ENCODE peak calls at places on chromosomes 1 and 21, in five cellular contexts. T is ovary, V is A549, W is foreskin keratinocyte, S is IMR-90. H is an unnamed sample.

GRCh38 chr1:232226197-232226681 is 403.7 kb downstream of the SIPA1L2 start:
- DNase-seq in T (no peak), V (no peak), W (peak), S (peak), H (peak)

GRCh38 chr1:5564578-5565257 is 427.5 kb downstream of the NPHP4 start:
- DNase-seq in T (no peak), V (no peak), W (no peak), S (no peak), H (no peak)

GRCh38 chr1:6599141-6599975 is 3.3 kb downstream of the KLHL21 start:
- DNase-seq in T (no peak), V (no peak), W (peak), S (no peak), H (peak)

GRCh38 chr1:170578356-170578755 is 46.4 kb downstream of the GORAB start:
- DNase-seq in T (no peak), V (no peak), W (no peak), S (peak), H (no peak)

GRCh38 chr1:201021333-201022177 is 2.0 kb downstream of the KIF21B start:
- DNase-seq in T (no peak), V (no peak), W (no peak), S (no peak), H (no peak)

GRCh38 chr1:234841710-234842231 is 231.8 kb upstream of the IRF2BP2 start:
- DNase-seq in T (no peak), V (no peak), W (no peak), S (peak), H (no peak)

GRCh38 chr1:28240024-28240423 is 4.1 kb downstream of the ATP5IF1 start:
- DNase-seq in T (no peak), V (no peak), W (peak), S (no peak), H (no peak)

GRCh38 chr1:6614019-6614952 is 755 bp downstream of the PHF13 start:
- DNase-seq in T (peak), V (no peak), W (no peak), S (peak), H (peak)

GRCh38 chr1:38418195-38419030 is 371.8 kb upstream of the POU3F1 start:
- DNase-seq in T (no peak), V (no peak), W (no peak), S (no peak), H (no peak)

GRCh38 chr1:244074559-244075171 is 23.6 kb downstream of the ZBTB18 start:
- DNase-seq in T (no peak), V (no peak), W (no peak), S (no peak), H (no peak)

GRCh38 chr1:6171546-6172124 is 8.5 kb downstream of the CHD5 start:
- DNase-seq in T (no peak), V (peak), W (no peak), S (no peak), H (no peak)

GRCh38 chr21:32136546-32136945 is 142.3 kb downstream of the MIS18A start:
- DNase-seq in T (no peak), V (no peak), W (no peak), S (no peak), H (no peak)

GRCh38 chr1:38029725-38030511 is 16.7 kb downstream of the POU3F1 start:
- DNase-seq in T (no peak), V (no peak), W (peak), S (peak), H (peak)

GRCh38 chr1:240965581-240966091 is 353.7 kb upstream of the GREM2 start:
- DNase-seq in T (no peak), V (no peak), W (no peak), S (no peak), H (no peak)

GRCh38 chr1:225875044-225875822 is 6.9 kb downstream of the TMEM63A start:
- DNase-seq in T (no peak), V (no peak), W (peak), S (no peak), H (peak)

GRCh38 chr1:4512622-4513021 is 141.8 kb upstream of the AJAP1 start:
- DNase-seq in T (peak), V (no peak), W (no peak), S (no peak), H (no peak)

GRCh38 chr1:227253065-227253464 is 65.2 kb downstream of the CDC42BPA start:
- DNase-seq in T (no peak), V (no peak), W (no peak), S (no peak), H (no peak)

GRCh38 chr1:248404024-248404423 is 1.2 kb downstream of the OR2T1 start:
- DNase-seq in T (no peak), V (peak), W (no peak), S (peak), H (peak)

GRCh38 chr1:147651466-147651865 is 18.9 kb downstream of the ACP6 start:
- DNase-seq in T (no peak), V (no peak), W (no peak), S (no peak), H (no peak)

GRCh38 chr1:2459757-2460156 is 16.3 kb upstream of the PLCH2 start:
- DNase-seq in T (no peak), V (peak), W (no peak), S (peak), H (no peak)
- TF ChIP-seq CTCF in T (no peak), V (no peak), W (no peak), S (peak), H (no peak)

GRCh38 chr1:99638853-99639252 is 7.1 kb upstream of the PALMD start:
- DNase-seq in T (no peak), V (no peak), W (no peak), S (no peak), H (no peak)
- H3K27ac ChIP-seq in T (no peak), V (no peak), W (no peak), S (no peak), H (no peak)

DNA sequence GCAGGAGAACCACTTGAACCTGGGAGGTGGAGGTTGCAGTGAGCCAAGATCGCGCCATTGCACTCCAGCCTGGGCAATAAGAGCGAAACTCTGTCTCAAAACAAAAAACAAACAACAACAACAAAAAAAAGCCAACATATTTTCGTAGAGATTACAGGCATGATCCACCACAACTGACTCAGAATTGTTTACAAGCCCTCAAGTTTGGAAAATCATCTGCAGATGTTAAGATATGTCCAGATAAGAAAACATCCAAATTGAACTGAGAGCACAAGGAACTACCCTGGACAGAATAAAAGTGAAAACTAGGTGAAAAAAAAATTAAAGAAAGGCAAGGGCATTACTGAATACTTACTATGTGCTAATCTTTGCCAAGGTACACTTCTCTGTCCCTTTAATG is 89.8 kb upstream of the WLS start:
- DNase-seq in T (no peak), V (no peak), W (no peak), S (no peak), H (no peak)
- TF ChIP-seq CTCF in T (no peak), V (no peak), W (no peak), S (no peak), H (no peak)

GRCh38 chr1:204695692-204696091 is 10.2 kb upstream of the LRRN2 start:
- DNase-seq in T (no peak), V (no peak), W (no peak), S (no peak), H (no peak)

GRCh38 chr1:204692852-204693356 is 7.4 kb upstream of the LRRN2 start:
- DNase-seq in T (no peak), V (no peak), W (no peak), S (no peak), H (no peak)

GRCh38 chr1:204694145-204694544 is 8.6 kb upstream of the LRRN2 start:
- DNase-seq in T (no peak), V (no peak), W (no peak), S (no peak), H (no peak)

GRCh38 chr1:204688776-204689175 is 3.2 kb upstream of the LRRN2 start:
- DNase-seq in T (no peak), V (no peak), W (no peak), S (no peak), H (no peak)

GRCh38 chr1:204692320-204692851 is 6.8 kb upstream of the LRRN2 start:
- DNase-seq in T (no peak), V (peak), W (no peak), S (no peak), H (no peak)
- H3K27ac ChIP-seq in T (no peak), V (no peak), W (no peak), S (no peak), H (no peak)

GRCh38 chr1:161165742-161166668 is at the start of gene PPOX:
- DNase-seq in T (peak), V (peak), W (peak), S (peak), H (peak)
- TF ChIP-seq CTCF in T (peak), V (peak), W (peak), S (peak), H (peak)

GRCh38 chr1:156488566-156489165 is 11.9 kb downstream of the MEF2D start:
- DNase-seq in T (no peak), V (no peak), W (no peak), S (no peak), H (no peak)
- H3K27ac ChIP-seq in T (peak), V (peak), W (no peak), S (no peak), H (peak)

GRCh38 chr1:9793291-9793690 is 30.5 kb downstream of the CLSTN1 start:
- DNase-seq in T (no peak), V (no peak), W (no peak), S (no peak), H (no peak)

GRCh38 chr1:9792156-9793042 is 31.4 kb downstream of the CLSTN1 start:
- DNase-seq in T (no peak), V (no peak), W (no peak), S (peak), H (no peak)

GRCh38 chr1:9798236-9799130 is 25.3 kb downstream of the CLSTN1 start:
- DNase-seq in T (peak), V (no peak), W (peak), S (peak), H (no peak)

GRCh38 chr1:9797049-9797448 is 26.7 kb downstream of the CLSTN1 start:
- DNase-seq in T (no peak), V (no peak), W (no peak), S (no peak), H (no peak)

GRCh38 chr1:9794081-9794480 is 29.7 kb downstream of the CLSTN1 start:
- DNase-seq in T (no peak), V (no peak), W (no peak), S (no peak), H (no peak)
- TF ChIP-seq CTCF in T (no peak), V (no peak), W (peak), S (no peak), H (no peak)

GRCh38 chr21:38761531-38761930 is 44.2 kb upstream of the ETS2 start:
- DNase-seq in T (no peak), V (no peak), W (no peak), S (no peak), H (no peak)
- H3K27ac ChIP-seq in T (no peak), V (no peak), W (no peak), S (peak), H (no peak)

DNA sequence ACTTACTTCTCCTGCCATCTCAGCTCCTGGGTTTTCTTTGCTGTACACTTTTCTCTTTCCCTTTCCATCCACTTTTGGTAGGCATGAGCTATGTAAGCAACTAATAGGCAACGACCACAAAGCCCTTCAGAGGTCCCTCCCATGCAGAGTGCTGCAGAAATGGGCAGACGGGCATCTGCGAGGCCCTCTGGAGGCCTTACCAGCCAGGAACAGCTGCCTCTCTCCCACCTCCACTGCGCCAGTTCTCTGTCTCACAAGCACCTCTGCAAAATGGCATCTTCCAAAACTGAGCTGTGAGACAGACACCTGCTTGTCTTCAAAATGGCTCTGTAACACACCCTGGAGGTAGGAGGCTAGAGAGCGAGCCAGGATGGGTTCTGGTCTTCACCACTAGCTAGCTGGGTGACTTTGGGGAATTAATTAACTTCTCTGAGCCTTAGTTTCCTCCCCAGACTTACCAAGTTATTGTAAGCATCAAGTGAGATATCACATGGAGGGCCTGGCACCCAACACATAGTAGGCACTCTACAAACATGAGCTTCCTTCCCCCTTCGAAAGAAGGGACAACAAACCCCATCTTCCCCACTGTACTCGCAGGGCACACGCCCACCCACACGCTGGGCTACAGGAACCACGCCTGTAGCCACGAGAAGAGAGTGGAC is 62.0 kb downstream of the BCAR3 start:
- DNase-seq in T (no peak), V (peak), W (no peak), S (no peak), H (no peak)
- TF ChIP-seq CTCF in T (no peak), V (no peak), W (peak), S (no peak), H (no peak)

H was measured in RWPE1.